ENCODE peak calls at places on chromosomes 6 and 20, in six cellular contexts. Q is bronchial epithelial cell, T is SK-N-SH, M is left ventricle myocardium inferior, O is RWPE1, W is lower leg skin. F is an unnamed sample.

GRCh38 chr20:15339264-15339663 is 1001.9 kb upstream of the FLRT3 start:
- DNase-seq in Q (peak; percentile 64), T (no peak), M (no peak), O (no peak), W (no peak), F (peak; percentile 6)

GRCh38 chr20:6108330-6108729 is 14.5 kb downstream of the FERMT1 start:
- DNase-seq in Q (no peak), T (no peak), M (no peak), O (no peak), W (no peak), F (no peak)

GRCh38 chr6:72826744-72827438 is 205.0 kb downstream of the KCNQ5 start:
- DNase-seq in Q (peak; percentile 85), T (no peak), M (no peak), O (no peak), W (no peak), F (peak; percentile 63)

GRCh38 chr6:24494726-24495515 is at the start of gene ALDH5A1:
- DNase-seq in Q (peak; percentile 39), T (peak; percentile 88), M (peak; percentile 76), O (peak; percentile 40), W (peak; percentile 90), F (peak; percentile 50)

GRCh38 chr6:39338406-39338805 is 15.9 kb upstream of the KCNK16 start:
- DNase-seq in Q (no peak), T (no peak), M (no peak), O (no peak), W (no peak), F (no peak)

GRCh38 chr6:108766419-108766818 is 81.8 kb upstream of the ARMC2 start:
- DNase-seq in Q (no peak), T (no peak), M (no peak), O (no peak), W (peak; percentile 58), F (no peak)

GRCh38 chr20:37223053-37223452 is 38.6 kb downstream of the GHRH start:
- DNase-seq in Q (peak; percentile 88), T (no peak), M (no peak), O (peak; percentile 77), W (peak; percentile 74), F (peak; percentile 46)

GRCh38 chr6:84652356-84653026 is 111.9 kb downstream of the TBX18 start:
- DNase-seq in Q (peak; percentile 78), T (no peak), M (no peak), O (peak; percentile 64), W (no peak), F (peak; percentile 68)

GRCh38 chr20:37511605-37512275 is 9.3 kb upstream of the NNAT start:
- DNase-seq in Q (peak; percentile 17), T (no peak), M (no peak), O (no peak), W (no peak), F (no peak)

GRCh38 chr6:134363323-134364039 is 45.6 kb upstream of the SGK1 start:
- DNase-seq in Q (peak; percentile 99), T (no peak), M (no peak), O (peak; percentile 94), W (no peak), F (peak; percentile 67)

GRCh38 chr20:48115511-48115910 is 330.2 kb upstream of the SULF2 start:
- DNase-seq in Q (no peak), T (no peak), M (no peak), O (no peak), W (no peak), F (no peak)

GRCh38 chr6:105879146-105879545 is 207.0 kb upstream of the PRDM1 start:
- DNase-seq in Q (peak; percentile 84), T (no peak), M (no peak), O (no peak), W (no peak), F (no peak)

GRCh38 chr6:119322715-119323350 is 26.7 kb downstream of the MAN1A1 start:
- DNase-seq in Q (no peak), T (no peak), M (no peak), O (no peak), W (no peak), F (no peak)

GRCh38 chr6:94636780-94637385 is 940.5 kb upstream of the MANEA start:
- DNase-seq in Q (peak; percentile 65), T (peak; percentile 1), M (no peak), O (peak; percentile 10), W (no peak), F (peak; percentile 16)

GRCh38 chr6:157430834-157431233 is 49.8 kb downstream of the ZDHHC14 start:
- DNase-seq in Q (no peak), T (no peak), M (no peak), O (no peak), W (no peak), F (no peak)

GRCh38 chr6:116500969-116501433 is 10.4 kb upstream of the CALHM5 start:
- DNase-seq in Q (peak; percentile 81), T (no peak), M (no peak), O (no peak), W (no peak), F (peak; percentile 57)

GRCh38 chr20:20395856-20396600 is 28.1 kb downstream of the INSM1 start:
- DNase-seq in Q (peak; percentile 22), T (no peak), M (no peak), O (no peak), W (no peak), F (no peak)

GRCh38 chr20:38034108-38034649 is 633 bp downstream of the RPRD1B start:
- DNase-seq in Q (no peak), T (no peak), M (no peak), O (peak; percentile 39), W (no peak), F (peak; percentile 9)

GRCh38 chr6:167396659-167397490 is 72.0 kb downstream of the TTLL2 start:
- DNase-seq in Q (no peak), T (no peak), M (no peak), O (no peak), W (peak; percentile 70), F (no peak)

GRCh38 chr6:49826743-49827406 is 39.5 kb downstream of the CRISP1 start:
- DNase-seq in Q (no peak), T (no peak), M (no peak), O (no peak), W (no peak), F (no peak)

GRCh38 chr6:64817525-64817924 is 889.5 kb downstream of the EYS start:
- DNase-seq in Q (no peak), T (no peak), M (no peak), O (no peak), W (no peak), F (no peak)

GRCh38 chr20:57066126-57066900 is 200.1 kb downstream of the BMP7 start:
- DNase-seq in Q (no peak), T (no peak), M (no peak), O (no peak), W (peak; percentile 31), F (no peak)

GRCh38 chr6:135291288-135292116 is 110.4 kb downstream of the MYB start:
- DNase-seq in Q (peak; percentile 34), T (no peak), M (no peak), O (peak; percentile 4), W (no peak), F (peak; percentile 43)

GRCh38 chr20:57425150-57426013 is 34.2 kb downstream of the RBM38 start:
- DNase-seq in Q (no peak), T (no peak), M (no peak), O (no peak), W (no peak), F (no peak)

GRCh38 chr20:16208443-16208842 is 364.8 kb downstream of the KIF16B start:
- DNase-seq in Q (no peak), T (no peak), M (no peak), O (no peak), W (no peak), F (no peak)

GRCh38 chr6:39086294-39086693 is 28.7 kb downstream of the SAYSD1 start:
- DNase-seq in Q (no peak), T (no peak), M (no peak), O (no peak), W (no peak), F (no peak)

GRCh38 chr20:58019850-58020625 is 208.4 kb downstream of the ANKRD60 start:
- DNase-seq in Q (no peak), T (no peak), M (no peak), O (no peak), W (peak; percentile 65), F (no peak)

GRCh38 chr6:101395345-101395744 is 1.8 kb downstream of the GRIK2 start:
- DNase-seq in Q (no peak), T (no peak), M (no peak), O (no peak), W (no peak), F (peak; percentile 34)

GRCh38 chr20:44475694-44476560 is at the start of gene TTPAL:
- DNase-seq in Q (peak; percentile 80), T (peak; percentile 97), M (peak; percentile 88), O (peak; percentile 99), W (peak; percentile 97), F (peak; percentile 89)
- TF ChIP-seq CTCF in Q (peak; percentile 60), T (peak; percentile 36), M (peak; percentile 55), O (no peak), W (no peak), F (no peak)

GRCh38 chr20:911882-912600 is 4.1 kb downstream of the ANGPT4 start:
- DNase-seq in Q (no peak), T (no peak), M (no peak), O (no peak), W (peak; percentile 57), F (no peak)
- TF ChIP-seq CTCF in Q (peak; percentile 24), T (no peak), M (no peak), O (no peak), W (no peak), F (no peak)

GRCh38 chr6:74870403-74870802 is 335.4 kb downstream of the COL12A1 start:
- DNase-seq in Q (no peak), T (no peak), M (no peak), O (no peak), W (no peak), F (no peak)
- TF ChIP-seq CTCF in Q (no peak), T (peak; percentile 14), M (peak; percentile 14), O (no peak), W (no peak), F (no peak)

GRCh38 chr6:118252474-118252873 is 295.6 kb upstream of the PLN start:
- DNase-seq in Q (no peak), T (no peak), M (no peak), O (no peak), W (no peak), F (no peak)
- TF ChIP-seq CTCF in Q (no peak), T (peak; percentile 14), M (no peak), O (no peak), W (no peak), F (no peak)

GRCh38 chr6:33706136-33706725 is 5.3 kb downstream of the UQCC2 start:
- DNase-seq in Q (no peak), T (no peak), M (no peak), O (no peak), W (no peak), F (no peak)
- TF ChIP-seq CTCF in Q (no peak), T (no peak), M (no peak), O (no peak), W (no peak), F (no peak)

GRCh38 chr6:3559561-3559960 is 102.7 kb upstream of the SLC22A23 start:
- DNase-seq in Q (no peak), T (no peak), M (no peak), O (no peak), W (no peak), F (no peak)

GRCh38 chr6:3566812-3567211 is 110.0 kb upstream of the SLC22A23 start:
- DNase-seq in Q (peak; percentile 19), T (no peak), M (no peak), O (no peak), W (peak; percentile 39), F (peak; percentile 49)

GRCh38 chr6:3565291-3565690 is 108.4 kb upstream of the SLC22A23 start:
- DNase-seq in Q (no peak), T (no peak), M (no peak), O (no peak), W (no peak), F (no peak)

GRCh38 chr6:3561745-3562144 is 104.9 kb upstream of the SLC22A23 start:
- DNase-seq in Q (no peak), T (no peak), M (no peak), O (no peak), W (no peak), F (no peak)
- TF ChIP-seq CTCF in Q (peak; percentile 9), T (no peak), M (no peak), O (no peak), W (no peak), F (no peak)

F was measured in MCF 10A.